ENCODE peak calls at places on chromosomes 2 and 18, in ten cellular contexts. Y is activated CD8-positive, alpha-beta memory T cell treated with anti-CD3 and anti-CD28 coated beads, Interleukin-2, amount 50 U/mL, for 4 hours; K is stomach; E is heart left ventricle; J is lower lobe of right lung; A is AG08396; W is AG09319; R is BE2C; O is stimulated activated CD8-positive, alpha-beta memory T cell treated with anti-CD3 and anti-CD28 coated beads, Interleukin-4, amount 100 ng/mL, for 1 hour; Q is right lobe of liver. T is an unnamed sample.
A peak's percentile ranks its signal among the peaks of the same experiment; 100 is the strongest.

GRCh38 chr2:10544252-10544651 is 96.1 kb upstream of the ODC1 start:
- DNase-seq in J (no peak), R (no peak), W (no peak), O (no peak), K (no peak), Y (no peak), Q (no peak), E (no peak), A (no peak), T (no peak)

GRCh38 chr2:116490511-116491145 is 1323.9 kb upstream of the DDX18 start:
- DNase-seq in K (no peak), Y (no peak), W (no peak), Q (no peak), J (no peak), O (no peak), A (no peak), R (no peak), E (no peak), T (no peak)

GRCh38 chr2:10499911-10500521 is 51.9 kb upstream of the ODC1 start:
- DNase-seq in E (no peak), O (no peak), Q (no peak), A (no peak), Y (no peak), J (no peak), W (no peak), R (no peak), K (peak; percentile 24), T (no peak)

GRCh38 chr2:218400930-218401833 is 1.5 kb downstream of the CTDSP1 start:
- DNase-seq in E (peak; percentile 42), Q (peak; percentile 91), R (no peak), W (no peak), O (no peak), A (no peak), J (peak; percentile 71), Y (no peak), K (peak; percentile 51), T (no peak)

GRCh38 chr18:13232060-13232917 is 13.7 kb downstream of the LDLRAD4 start:
- DNase-seq in J (no peak), O (no peak), R (peak; percentile 21), K (no peak), A (no peak), W (no peak), E (peak; percentile 74), Y (no peak), Q (no peak), T (no peak)

GRCh38 chr2:148338544-148338943 is 306.0 kb upstream of the EPC2 start:
- DNase-seq in E (no peak), R (no peak), J (no peak), A (peak; percentile 36), Q (no peak), Y (no peak), O (no peak), K (no peak), W (peak; percentile 1), T (peak; percentile 8)

GRCh38 chr2:75602724-75603342 is 42.1 kb upstream of the EVA1A start:
- DNase-seq in E (no peak), K (no peak), A (no peak), R (no peak), W (peak; percentile 79), O (no peak), Q (no peak), Y (no peak), J (peak; percentile 78), T (peak; percentile 82)

GRCh38 chr2:73268831-73269685 is 15.2 kb downstream of the FBXO41 start:
- DNase-seq in R (no peak), Y (peak; percentile 76), Q (peak; percentile 26), O (peak; percentile 46), A (peak; percentile 59), J (no peak), W (no peak), K (peak; percentile 69), E (no peak), T (no peak)

GRCh38 chr2:179049546-179050311 is at the start of gene CCDC141:
- DNase-seq in O (no peak), A (no peak), J (no peak), Q (no peak), R (no peak), Y (no peak), K (no peak), W (no peak), E (peak; percentile 61), T (no peak)

GRCh38 chr2:241298554-241299165 is 16.8 kb downstream of the HDLBP start:
- DNase-seq in A (no peak), O (no peak), W (no peak), R (no peak), J (no peak), K (no peak), Y (no peak), E (no peak), Q (no peak), T (no peak)

GRCh38 chr2:108994250-108994649 is 5.2 kb upstream of the EDAR start:
- DNase-seq in Y (no peak), O (no peak), R (no peak), Q (no peak), W (no peak), J (no peak), K (no peak), E (no peak), A (no peak), T (no peak)

GRCh38 chr2:40101076-40101688 is 322.1 kb upstream of the THUMPD2 start:
- DNase-seq in R (no peak), W (no peak), Q (no peak), A (peak; percentile 19), O (no peak), J (no peak), Y (no peak), K (no peak), E (no peak), T (no peak)

GRCh38 chr18:74396252-74397204 is 60.6 kb downstream of the DIPK1C start:
- DNase-seq in Y (no peak), A (no peak), O (no peak), W (no peak), Q (no peak), K (no peak), E (no peak), J (no peak), R (no peak), T (no peak)

GRCh38 chr18:45993441-45993840 is 26.3 kb upstream of the EPG5 start:
- DNase-seq in O (no peak), Y (no peak), W (peak; percentile 7), Q (no peak), A (peak; percentile 70), E (no peak), J (no peak), R (no peak), K (no peak), T (peak; percentile 61)

GRCh38 chr2:195694553-195694952 is 37.5 kb downstream of the SLC39A10 start:
- DNase-seq in O (no peak), R (peak; percentile 19), Y (no peak), W (no peak), A (no peak), Q (no peak), J (no peak), K (no peak), E (no peak), T (no peak)

GRCh38 chr2:227033471-227034148 is 130.4 kb downstream of the COL4A4 start:
- DNase-seq in Y (peak; percentile 20), W (peak; percentile 12), R (peak; percentile 69), Q (peak; percentile 61), E (no peak), O (no peak), A (peak; percentile 66), J (peak; percentile 50), K (peak; percentile 70), T (peak; percentile 21)

GRCh38 chr18:13605477-13605876 is 120.9 kb downstream of the FAM210A start:
- DNase-seq in A (no peak), J (no peak), W (no peak), Q (no peak), R (no peak), O (no peak), E (no peak), Y (no peak), K (no peak), T (no peak)

GRCh38 chr2:234496442-234496834 is 443 bp downstream of the ARL4C start:
- DNase-seq in J (no peak), E (no peak), Q (no peak), O (no peak), Y (peak; percentile 46), A (no peak), K (peak; percentile 29), R (peak; percentile 52), W (no peak), T (no peak)

GRCh38 chr18:76385681-76385975 is 109.4 kb downstream of the ZNF516 start:
- DNase-seq in Y (no peak), W (no peak), K (peak; percentile 19), O (no peak), J (no peak), E (no peak), Q (no peak), A (no peak), R (no peak), T (no peak)

GRCh38 chr18:50232419-50232818 is 33.9 kb downstream of the CFAP53 start:
- DNase-seq in A (no peak), Q (no peak), K (no peak), E (no peak), J (no peak), Y (no peak), O (no peak), W (no peak), R (no peak), T (no peak)

GRCh38 chr2:239252433-239253200 is 148.2 kb downstream of the HDAC4 start:
- DNase-seq in Y (no peak), J (peak; percentile 76), W (no peak), A (no peak), Q (peak; percentile 62), E (peak; percentile 90), K (no peak), R (peak; percentile 54), O (no peak), T (no peak)

GRCh38 chr18:12885500-12885899 is 1.5 kb upstream of the PTPN2 start:
- DNase-seq in K (no peak), Q (no peak), O (no peak), R (no peak), Y (no peak), J (no peak), A (no peak), W (no peak), E (no peak), T (no peak)

GRCh38 chr2:152606081-152606480 is 111.2 kb downstream of the PRPF40A start:
- DNase-seq in W (no peak), K (no peak), E (no peak), A (no peak), J (no peak), Q (no peak), R (no peak), O (no peak), Y (no peak), T (no peak)

GRCh38 chr2:14148186-14148585 is 484.3 kb upstream of the LRATD1 start:
- DNase-seq in Y (no peak), W (no peak), J (no peak), R (no peak), Q (no peak), E (no peak), O (no peak), K (no peak), A (no peak), T (no peak)

GRCh38 chr2:45755585-45756330 is 104.3 kb downstream of the PRKCE start:
- DNase-seq in K (no peak), R (no peak), O (no peak), W (no peak), J (no peak), Y (no peak), Q (no peak), A (peak; percentile 40), E (no peak), T (peak; percentile 82)

GRCh38 chr18:49878996-49879585 is 65.8 kb upstream of the ACAA2 start:
- DNase-seq in A (no peak), E (no peak), Q (no peak), J (no peak), O (no peak), Y (no peak), W (no peak), R (no peak), K (no peak), T (no peak)

GRCh38 chr18:3424280-3424890 is 25.6 kb upstream of the TGIF1 start:
- DNase-seq in K (no peak), J (no peak), W (no peak), O (no peak), R (no peak), E (no peak), A (no peak), Y (no peak), Q (no peak), T (no peak)

GRCh38 chr2:240325654-240326031 is 109.8 kb upstream of the GPC1 start:
- DNase-seq in A (no peak), R (peak; percentile 51), E (peak; percentile 40), O (no peak), W (no peak), Q (peak; percentile 49), K (no peak), Y (no peak), J (no peak), T (no peak)

T was measured in AG09309.